ENCODE peak calls at places on chromosomes 13 and 19, in five cellular contexts. X is ascending aorta, S is GM23248, U is SJSA1, T is A549. Q is an unnamed sample.

GRCh38 chr13:27274631-27275030 is 4.0 kb downstream of the RASL11A start:
- DNase-seq in U (no peak), T (no peak), S (no peak), X (no peak), Q (no peak)

GRCh38 chr19:4495471-4495870 is 22.8 kb downstream of the PLIN4 start:
- DNase-seq in T (peak; percentile 41), U (no peak), X (no peak), S (no peak), Q (no peak)

GRCh38 chr13:113821847-113822246 is 42.0 kb downstream of the GAS6 start:
- DNase-seq in X (no peak), U (no peak), T (no peak), S (no peak), Q (no peak)

GRCh38 chr19:33689886-33690285 is 68.1 kb downstream of the CHST8 start:
- DNase-seq in T (no peak), S (no peak), X (no peak), U (no peak), Q (no peak)

GRCh38 chr13:60765700-60766411 is 368.8 kb downstream of the TDRD3 start:
- DNase-seq in S (no peak), U (no peak), X (no peak), T (peak; percentile 1), Q (peak; percentile 83)

GRCh38 chr13:48975926-48976676 is 389 bp downstream of the FNDC3A start:
- DNase-seq in U (peak; percentile 82), S (peak; percentile 92), X (peak; percentile 59), T (peak; percentile 83), Q (peak; percentile 62)

GRCh38 chr13:46122304-46122703 is 17.5 kb upstream of the CPB2 start:
- DNase-seq in S (no peak), X (no peak), T (no peak), U (no peak), Q (no peak)

GRCh38 chr19:56333506-56333905 is 18.9 kb upstream of the ZSCAN5A start:
- DNase-seq in T (peak; percentile 70), U (no peak), S (peak; percentile 75), X (no peak), Q (peak; percentile 16)

GRCh38 chr19:20558571-20558970 is 7.0 kb downstream of the ZNF737 start:
- DNase-seq in S (no peak), X (no peak), T (no peak), U (no peak), Q (no peak)

GRCh38 chr19:7632340-7633203 is 947 bp downstream of the PCP2 start:
- DNase-seq in S (no peak), U (no peak), X (no peak), T (no peak), Q (no peak)

GRCh38 chr13:112702341-112702982 is 12.6 kb downstream of the ATP11A start:
- DNase-seq in S (no peak), U (no peak), X (no peak), T (no peak), Q (no peak)

GRCh38 chr19:48064509-48064908 is 20.6 kb upstream of the CABP5 start:
- DNase-seq in T (no peak), X (no peak), S (no peak), U (no peak), Q (peak; percentile 3)

GRCh38 chr13:112587767-112588489 is at the start of gene TUBGCP3:
- DNase-seq in U (peak; percentile 97), T (peak; percentile 82), X (no peak), S (peak; percentile 95), Q (peak; percentile 60)

GRCh38 chr13:41231786-41232185 is 31.6 kb downstream of the MTRF1 start:
- DNase-seq in X (no peak), U (no peak), T (no peak), S (no peak), Q (peak; percentile 6)

GRCh38 chr13:32216281-32216680 is 98.9 kb downstream of the ZAR1L start:
- DNase-seq in X (no peak), T (no peak), S (no peak), U (no peak), Q (no peak)

GRCh38 chr13:20415694-20416107 is 110.0 kb downstream of the CRYL1 start:
- DNase-seq in T (no peak), S (no peak), X (no peak), U (no peak), Q (no peak)

GRCh38 chr13:94427313-94427712 is 52.2 kb downstream of the DCT start:
- DNase-seq in X (no peak), U (no peak), S (no peak), T (no peak), Q (no peak)

GRCh38 chr13:103188688-103189326 is 122.6 kb upstream of the SLC10A2 start:
- DNase-seq in S (peak; percentile 14), U (no peak), X (no peak), T (peak; percentile 0), Q (peak; percentile 13)

GRCh38 chr19:55461974-55462628 is 659 bp upstream of the ISOC2 start:
- DNase-seq in X (no peak), T (peak; percentile 61), S (peak; percentile 69), U (no peak), Q (no peak)

GRCh38 chr13:25210842-25211241 is 38.8 kb upstream of the AMER2 start:
- DNase-seq in U (no peak), S (peak; percentile 10), T (no peak), X (no peak), Q (no peak)

GRCh38 chr19:54178581-54179261 is 5.8 kb upstream of the TMC4 start:
- DNase-seq in T (no peak), U (no peak), S (peak; percentile 30), X (no peak), Q (no peak)

GRCh38 chr13:33235564-33235963 is 50.0 kb downstream of the STARD13 start:
- DNase-seq in S (peak; percentile 51), U (no peak), X (no peak), T (no peak), Q (no peak)

GRCh38 chr19:17889609-17890214 is 18.0 kb downstream of the SLC5A5 start:
- DNase-seq in T (no peak), X (no peak), U (no peak), S (peak; percentile 63), Q (peak; percentile 16)

GRCh38 chr13:87893982-87894527 is 222.9 kb downstream of the SLITRK5 start:
- DNase-seq in S (no peak), X (no peak), T (no peak), U (no peak), Q (no peak)

GRCh38 chr19:6276447-6276846 is 3.3 kb downstream of the MLLT1 start:
- DNase-seq in S (peak; percentile 85), T (no peak), X (no peak), U (no peak), Q (peak; percentile 80)

DNA sequence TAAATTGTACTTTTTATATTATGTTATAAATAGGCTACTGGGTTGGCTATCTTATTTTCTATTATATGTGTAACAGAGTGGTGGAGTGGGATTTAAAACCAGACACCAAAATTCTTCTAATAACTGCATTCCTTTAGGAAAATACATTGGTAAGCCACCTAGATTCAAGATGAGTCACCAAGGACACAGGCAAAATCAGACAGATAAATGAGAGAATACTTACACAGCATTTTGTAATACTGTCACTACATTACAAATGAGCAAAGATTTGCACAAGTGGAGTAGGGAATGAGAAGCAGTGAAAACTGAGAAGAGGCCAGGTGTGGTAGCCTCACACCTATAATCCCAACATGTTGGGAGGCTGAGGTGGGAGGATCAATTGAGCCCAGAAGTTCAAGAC is 6.2 kb upstream of the SPART start:
- DNase-seq in S (peak; percentile 52), X (no peak), U (no peak), T (no peak), Q (peak; percentile 73)
- H3K4me1 ChIP-seq in S (peaks cover 13% of the 10 kb centered on the region), X (peaks cover 2% of the 10 kb centered on the region), U (peaks cover 24% of the 10 kb centered on the region), T (no peaks in the 10 kb centered on the region), Q (peaks cover 6% of the 10 kb centered on the region)

DNA sequence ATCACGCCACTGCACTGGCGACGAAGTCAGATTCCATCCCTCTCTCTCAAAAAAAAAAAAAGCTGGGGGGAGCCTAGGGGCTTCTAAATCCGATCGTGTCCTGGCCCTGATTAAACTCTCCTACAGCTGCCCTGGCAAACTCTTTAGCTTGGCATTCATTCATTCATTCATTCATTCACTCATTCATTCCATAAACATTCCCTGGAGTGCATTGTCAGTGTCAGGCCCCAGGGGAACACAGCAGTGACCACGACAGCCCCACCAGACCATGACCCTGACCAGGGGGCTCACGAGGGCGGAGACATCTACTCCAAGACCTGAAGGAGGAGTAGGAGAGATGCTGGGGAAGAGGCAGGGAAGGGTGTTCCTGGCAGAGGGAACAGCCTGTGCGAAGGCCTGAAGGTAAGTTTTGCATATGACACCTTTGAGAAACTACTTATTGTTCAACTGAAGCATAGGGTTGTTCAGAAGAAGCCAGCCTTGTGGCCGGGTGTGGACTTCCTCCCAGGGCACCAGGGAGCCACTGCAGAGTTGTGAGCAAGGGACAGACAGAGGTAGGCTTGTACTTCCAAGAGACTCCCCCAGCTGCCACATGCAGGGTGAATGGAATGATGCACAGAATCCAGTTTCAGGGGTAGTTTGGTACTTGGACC is 24.5 kb downstream of the CEACAM16 start:
- DNase-seq in S (no peak), U (no peak), X (no peak), T (no peak), Q (no peak)
- H3K4me1 ChIP-seq in S (peaks cover 18% of the 10 kb centered on the region), U (peaks cover 41% of the 10 kb centered on the region), X (peaks cover 30% of the 10 kb centered on the region), T (peaks cover 89% of the 10 kb centered on the region), Q (peaks cover 29% of the 10 kb centered on the region)

GRCh38 chr19:35746087-35746462 is 624 bp downstream of the PSENEN start:
- DNase-seq in X (no peak), T (no peak), U (no peak), S (peak; percentile 21), Q (no peak)

GRCh38 chr19:35745328-35746086 is at the start of the genes PSENEN and U2AF1L4:
- DNase-seq in U (peak; percentile 98), X (peak; percentile 96), T (peak; percentile 100), S (peak; percentile 100), Q (peak; percentile 96)

GRCh38 chr19:35743640-35744306 is 1.4 kb downstream of the U2AF1L4 start:
- DNase-seq in T (no peak), X (no peak), U (no peak), S (no peak), Q (no peak)

GRCh38 chr19:35744688-35745327 is 410 bp downstream of the U2AF1L4 start:
- DNase-seq in U (peak; percentile 97), X (peak; percentile 81), S (peak; percentile 99), T (peak; percentile 99), Q (peak; percentile 83)

GRCh38 chr19:35744335-35744687 is 907 bp downstream of the U2AF1L4 start:
- DNase-seq in S (no peak), X (no peak), U (no peak), T (no peak), Q (no peak)
- H3K4me1 ChIP-seq in S (peaks cover 16% of the 10 kb centered on the region), X (peaks cover 34% of the 10 kb centered on the region), U (peaks cover 22% of the 10 kb centered on the region), T (peaks cover 40% of the 10 kb centered on the region), Q (peaks cover 15% of the 10 kb centered on the region)

DNA sequence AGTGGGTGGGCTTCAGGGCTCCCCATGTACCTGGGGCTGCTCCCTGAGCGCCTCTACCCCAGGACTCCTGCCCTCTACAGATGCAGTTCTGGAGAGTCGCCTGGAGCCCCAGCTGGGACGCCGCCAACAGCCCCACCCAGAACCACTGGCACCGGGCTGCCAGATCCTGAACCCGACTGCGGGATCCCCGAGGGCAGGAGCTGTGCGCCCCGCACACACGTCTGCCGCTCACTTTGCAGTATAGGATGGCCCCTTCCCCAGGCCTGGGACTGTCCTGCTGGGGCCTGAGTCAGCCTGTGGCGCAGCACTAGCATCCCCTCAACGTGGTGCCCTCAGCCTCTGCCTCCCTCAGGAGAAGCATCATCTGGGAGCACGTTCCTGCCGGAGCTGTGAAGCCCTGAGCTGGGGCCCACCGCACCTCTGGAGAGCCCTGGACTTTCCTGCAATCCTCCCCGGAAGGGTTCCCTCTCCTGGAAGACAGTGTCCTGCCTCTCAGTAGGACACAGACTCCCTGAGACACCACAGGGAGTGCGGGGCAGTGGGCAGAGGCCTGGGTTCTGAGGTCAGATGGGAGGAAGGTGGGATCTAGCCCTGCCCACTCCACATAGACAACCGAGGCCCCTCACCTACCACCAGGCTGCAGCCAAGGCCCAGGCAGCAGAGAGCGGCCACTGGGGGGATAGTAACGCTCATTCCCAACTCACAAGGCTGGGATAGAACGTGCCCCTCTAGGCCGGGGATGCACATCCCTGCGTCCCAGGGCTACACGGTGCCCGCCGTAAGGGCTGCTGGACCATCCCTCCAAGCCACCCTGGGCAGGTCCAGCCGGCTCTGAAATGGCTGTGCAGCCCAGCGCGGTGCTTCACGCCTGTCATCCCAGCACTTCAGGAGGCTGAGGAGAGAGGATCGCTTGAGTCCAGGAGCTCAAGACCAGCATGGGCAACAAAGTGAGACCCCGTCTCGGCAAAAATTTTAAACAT is 3.5 kb downstream of the REXO1 start:
- DNase-seq in S (peak; percentile 36), U (no peak), X (no peak), T (no peak), Q (no peak)
- H3K4me1 ChIP-seq in S (peaks cover 9% of the 10 kb centered on the region), U (peaks cover 15% of the 10 kb centered on the region), X (peaks cover 37% of the 10 kb centered on the region), T (peaks cover 15% of the 10 kb centered on the region), Q (peaks cover 14% of the 10 kb centered on the region)